ENCODE peak calls at places on chromosomes 3 and 15, in nine cellular contexts. S is H1, R is A549, C is GM12878, B is K562, I is WTC11, Y is SK-N-SH, H is HepG2, E is HCT116. M is an unnamed sample.

GRCh38 chr15:38558714-38559059 is 5.9 kb downstream of the RASGRP1 start:
- DNase-seq in R (no peak), B (no peak), E (no peak), S (no peak), H (no peak), Y (peak), C (no peak), I (no peak), M (no peak)

GRCh38 chr15:38252481-38253311 is at the start of gene SPRED1:
- DNase-seq in E (no peak), B (peak), I (peak), C (no peak), H (peak), R (no peak), Y (peak), S (no peak), M (peak)

GRCh38 chr15:63050737-63051700 is 8.5 kb downstream of the TPM1 start:
- DNase-seq in I (no peak), B (no peak), S (no peak), C (no peak), R (peak), E (no peak), Y (no peak), H (peak), M (no peak)

GRCh38 chr3:117589454-117589853 is 879.9 kb downstream of the TUSC7 start:
- DNase-seq in S (no peak), E (no peak), H (no peak), B (no peak), R (no peak), Y (no peak), C (no peak), I (no peak), M (no peak)

GRCh38 chr3:148158210-148158609 is 539.5 kb upstream of the AGTR1 start:
- DNase-seq in C (no peak), I (no peak), Y (no peak), B (no peak), H (no peak), S (no peak), E (no peak), R (peak), M (no peak)

GRCh38 chr3:126685493-126685892 is 18.5 kb upstream of the CHCHD6 start:
- DNase-seq in B (no peak), I (no peak), S (no peak), R (no peak), H (no peak), Y (no peak), C (no peak), E (no peak), M (no peak)

GRCh38 chr15:100250166-100250800 is 91.5 kb downstream of the ADAMTS17 start:
- DNase-seq in E (no peak), Y (no peak), I (no peak), C (no peak), S (no peak), B (no peak), H (no peak), R (no peak), M (no peak)

GRCh38 chr3:149542375-149543312 is 68.1 kb downstream of the TM4SF4 start:
- DNase-seq in I (no peak), R (peak), E (no peak), B (no peak), Y (no peak), C (no peak), H (no peak), S (no peak), M (no peak)

GRCh38 chr15:94119215-94119815 is 112.0 kb upstream of the MCTP2 start:
- DNase-seq in Y (no peak), I (peak), H (no peak), C (no peak), S (no peak), R (no peak), B (no peak), E (no peak), M (no peak)

GRCh38 chr3:141486416-141486734 is 452 bp upstream of the RASA2 start:
- DNase-seq in C (no peak), Y (no peak), H (peak), I (no peak), R (no peak), E (no peak), B (no peak), S (no peak), M (no peak)

GRCh38 chr3:153038779-153039178 is 123.2 kb upstream of the RAP2B start:
- DNase-seq in E (no peak), B (no peak), H (peak), R (peak), C (no peak), Y (no peak), S (no peak), I (no peak), M (no peak)

GRCh38 chr15:34055868-34056595 is 17.0 kb upstream of the AVEN start:
- DNase-seq in B (no peak), C (no peak), I (no peak), R (no peak), Y (no peak), E (no peak), H (no peak), S (no peak), M (no peak)

GRCh38 chr15:85636351-85636750 is 158.4 kb downstream of the KLHL25 start:
- DNase-seq in I (no peak), S (no peak), B (no peak), H (no peak), E (no peak), C (no peak), R (no peak), Y (no peak), M (no peak)

GRCh38 chr3:110799236-110799635 is 272.4 kb upstream of the NECTIN3 start:
- DNase-seq in C (no peak), Y (no peak), R (no peak), S (no peak), I (no peak), B (no peak), H (no peak), E (no peak), M (no peak)

GRCh38 chr3:33124638-33125037 is 10.8 kb downstream of the CRTAP start:
- DNase-seq in C (no peak), R (no peak), H (no peak), E (no peak), Y (no peak), I (no peak), S (no peak), B (no peak), M (no peak)

GRCh38 chr15:58487041-58487723 is 55.4 kb downstream of the LIPC start:
- DNase-seq in C (no peak), E (no peak), S (no peak), H (no peak), R (no peak), B (no peak), I (no peak), Y (no peak), M (no peak)

GRCh38 chr3:195003893-195004289 is 267.1 kb downstream of the XXYLT1 start:
- DNase-seq in B (no peak), H (no peak), C (no peak), E (no peak), Y (no peak), R (no peak), I (no peak), S (no peak), M (no peak)

GRCh38 chr3:45033799-45034198 is 7.7 kb downstream of the CLEC3B start:
- DNase-seq in I (no peak), S (no peak), C (no peak), H (no peak), R (no peak), E (no peak), Y (no peak), B (no peak), M (no peak)

GRCh38 chr15:56815247-56815646 is 81.9 kb upstream of the ZNF280D start:
- DNase-seq in B (no peak), Y (no peak), H (no peak), I (no peak), C (no peak), E (peak), S (no peak), R (no peak), M (peak)

GRCh38 chr15:65416845-65417416 is 5.8 kb downstream of the IGDCC4 start:
- DNase-seq in Y (no peak), B (no peak), R (peak), E (no peak), I (peak), C (no peak), H (no peak), S (no peak), M (no peak)

GRCh38 chr3:10981031-10981430 is 11.5 kb upstream of the SLC6A1 start:
- DNase-seq in B (no peak), S (no peak), Y (no peak), E (no peak), R (no peak), C (no peak), H (no peak), I (no peak), M (no peak)

GRCh38 chr3:60660026-60660425 is 591.2 kb downstream of the FHIT start:
- DNase-seq in C (no peak), I (no peak), Y (no peak), B (no peak), H (no peak), S (no peak), R (no peak), E (no peak), M (no peak)

GRCh38 chr15:98304366-98304765 is 343.9 kb downstream of the ARRDC4 start:
- DNase-seq in C (no peak), H (no peak), R (no peak), S (no peak), Y (no peak), B (no peak), I (no peak), E (no peak), M (no peak)

GRCh38 chr15:63727542-63727941 is 106.2 kb downstream of the HERC1 start:
- DNase-seq in B (no peak), I (no peak), H (no peak), E (no peak), Y (no peak), C (no peak), S (no peak), R (no peak), M (no peak)

GRCh38 chr15:45091581-45091980 is 22.4 kb downstream of the DUOX2 start:
- DNase-seq in I (no peak), B (no peak), H (no peak), C (no peak), S (no peak), R (no peak), E (no peak), Y (no peak), M (no peak)

GRCh38 chr3:119322021-119322522 is 27.9 kb downstream of the ARHGAP31 start:
- DNase-seq in C (no peak), B (no peak), I (no peak), R (no peak), E (no peak), S (no peak), H (no peak), Y (no peak), M (no peak)

GRCh38 chr3:9316881-9317341 is 45.9 kb upstream of the THUMPD3 start:
- DNase-seq in Y (no peak), H (no peak), E (no peak), I (peak), R (no peak), B (no peak), C (no peak), S (no peak), M (no peak)

GRCh38 chr3:196810963-196811581 is 56.6 kb upstream of the SENP5 start:
- DNase-seq in I (no peak), Y (no peak), R (no peak), B (no peak), H (no peak), E (no peak), C (no peak), S (no peak), M (no peak)

GRCh38 chr15:51186121-51186795 is 91.6 kb upstream of the TNFAIP8L3 start:
- DNase-seq in Y (no peak), B (no peak), I (no peak), C (no peak), H (no peak), R (no peak), S (no peak), E (no peak), M (no peak)

GRCh38 chr3:107297597-107297996 is 79.6 kb upstream of the CCDC54 start:
- DNase-seq in H (no peak), E (no peak), C (no peak), Y (no peak), S (no peak), I (no peak), B (no peak), R (no peak), M (no peak)

GRCh38 chr3:71879089-71879488 is 94.1 kb upstream of the PROK2 start:
- DNase-seq in C (no peak), S (no peak), Y (no peak), B (no peak), E (no peak), H (no peak), R (no peak), I (no peak), M (no peak)

GRCh38 chr15:45704329-45705249 is 69.8 kb downstream of the SQOR start:
- DNase-seq in B (no peak), R (no peak), S (no peak), Y (peak), I (peak), H (no peak), E (no peak), C (no peak), M (no peak)

GRCh38 chr3:152524198-152525140 is 255.7 kb downstream of the MBNL1 start:
- DNase-seq in C (no peak), H (peak), Y (peak), I (no peak), S (no peak), B (no peak), R (peak), E (peak), M (peak)

GRCh38 chr3:128503164-128503651 is 10.2 kb upstream of the GATA2 start:
- DNase-seq in I (no peak), S (no peak), B (no peak), R (peak), H (no peak), Y (no peak), C (no peak), E (no peak), M (no peak)

GRCh38 chr15:35305031-35305555 is 220.0 kb upstream of the NANOGP8 start:
- DNase-seq in S (no peak), Y (no peak), H (no peak), R (no peak), I (no peak), B (no peak), C (no peak), E (no peak), M (no peak)

DNA sequence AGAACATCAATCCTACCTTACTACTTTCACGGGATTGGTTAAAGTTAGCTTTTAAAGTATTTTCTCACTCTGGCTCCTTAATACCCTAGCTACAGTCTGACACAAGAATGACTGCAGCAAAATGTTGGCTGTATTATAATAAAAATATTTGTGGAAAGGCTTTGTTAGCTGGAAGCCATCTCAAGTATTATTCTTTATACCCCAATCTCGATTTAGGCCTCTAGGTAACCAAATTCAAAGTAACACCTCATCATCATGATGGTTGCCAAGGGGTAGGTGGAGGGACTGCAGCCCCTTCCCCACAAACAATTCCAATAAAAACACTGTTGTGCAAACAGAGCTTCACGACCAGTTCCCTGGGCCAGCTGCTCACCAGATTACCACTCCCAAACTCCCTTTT is 786 bp upstream of the GMPS start:
- DNase-seq in H (no peak), Y (peak), I (no peak), S (no peak), E (no peak), C (no peak), R (no peak), B (no peak), M (no peak)
- TF ChIP-seq MAX in H (no peak), Y (no peak), I (no peak), S (no peak), E (no peak), C (no peak), R (no peak), B (no peak), M (no peak)

GRCh38 chr15:40706121-40706520 is 11.1 kb downstream of the RAD51 start:
- DNase-seq in S (no peak), B (no peak), C (no peak), H (no peak), E (no peak), Y (no peak), R (no peak), I (no peak), M (no peak)

GRCh38 chr15:40697916-40698315 is 2.9 kb downstream of the RAD51 start:
- DNase-seq in B (no peak), Y (no peak), R (no peak), H (no peak), I (no peak), C (no peak), S (no peak), E (no peak), M (no peak)

GRCh38 chr15:40696228-40696627 is 1.3 kb downstream of the RAD51 start:
- DNase-seq in H (no peak), B (no peak), Y (no peak), I (no peak), S (no peak), C (no peak), E (no peak), R (no peak), M (peak)

DNA sequence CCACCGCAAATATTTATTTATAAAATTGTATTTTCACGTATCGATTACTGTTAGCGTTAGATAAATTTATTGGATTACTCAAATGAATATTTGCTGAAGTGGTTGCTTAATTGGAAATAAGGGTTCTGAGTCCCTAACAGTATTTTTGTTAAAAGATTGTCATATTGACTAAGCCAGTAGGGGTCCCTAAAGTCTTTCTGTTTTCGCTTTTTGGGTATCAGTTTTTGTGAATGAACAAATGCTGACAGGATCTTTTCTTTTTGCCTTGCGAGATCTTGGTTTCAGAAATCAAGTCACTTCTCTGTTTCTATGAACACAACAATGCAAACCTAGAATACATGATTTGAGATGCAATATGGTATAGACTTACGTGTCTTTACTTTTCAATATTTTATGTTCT is 7.1 kb downstream of the RAD51 start:
- DNase-seq in S (no peak), R (no peak), E (no peak), I (no peak), Y (peak), H (peak), B (no peak), C (no peak), M (peak)
- TF ChIP-seq CTCF in S (no peak), R (no peak), E (peak), I (no peak), Y (peak), H (no peak), B (peak), C (peak), M (no peak)

GRCh38 chr15:28081594-28081993 is 17.5 kb downstream of the OCA2 start:
- DNase-seq in I (no peak), E (no peak), Y (no peak), H (no peak), R (no peak), B (no peak), S (no peak), C (no peak), M (no peak)

GRCh38 chr15:28085489-28086174 is 13.5 kb downstream of the OCA2 start:
- DNase-seq in C (no peak), H (no peak), R (no peak), Y (no peak), S (no peak), B (no peak), E (no peak), I (no peak), M (no peak)

GRCh38 chr15:28082891-28083688 is 16.0 kb downstream of the OCA2 start:
- DNase-seq in S (no peak), E (no peak), B (no peak), Y (no peak), R (no peak), C (no peak), H (peak), I (no peak), M (no peak)

GRCh38 chr15:28084547-28084946 is 14.6 kb downstream of the OCA2 start:
- DNase-seq in R (peak), B (no peak), I (no peak), E (no peak), Y (no peak), H (no peak), C (no peak), S (no peak), M (no peak)

DNA sequence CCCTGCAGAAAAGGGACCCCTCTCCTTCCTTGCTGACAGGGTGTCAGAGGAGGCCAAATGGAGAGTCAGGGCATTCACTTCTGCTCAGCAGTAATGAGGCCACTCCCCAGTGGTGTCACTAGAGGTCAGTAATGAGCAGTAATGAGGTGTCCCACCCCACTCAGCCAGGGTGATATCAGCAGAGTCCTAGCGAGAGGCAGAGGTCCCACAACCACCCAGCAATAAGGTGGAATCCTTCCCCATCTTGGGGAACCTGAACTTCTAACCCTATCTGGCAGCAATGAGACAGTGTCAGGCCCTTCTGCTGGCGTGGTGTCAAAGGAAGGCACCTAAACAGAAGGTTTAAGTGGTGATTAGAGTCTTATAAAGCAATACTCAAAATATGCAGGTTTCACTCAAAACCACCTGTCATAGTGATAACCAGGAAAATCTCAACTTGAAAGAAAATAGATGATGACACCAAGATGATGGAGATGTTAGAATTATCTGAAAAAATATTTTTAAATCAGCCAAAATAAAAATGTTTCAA is 12.9 kb downstream of the OCA2 start:
- DNase-seq in S (no peak), I (peak), B (peak), H (peak), Y (peak), E (peak), C (peak), R (peak), M (peak)
- TF ChIP-seq MAX in S (no peak), I (no peak), B (no peak), H (no peak), Y (no peak), E (no peak), C (no peak), R (no peak), M (peak)

GRCh38 chr15:42403389-42403788 is 44.1 kb downstream of the CAPN3 start:
- DNase-seq in R (no peak), H (no peak), C (no peak), S (no peak), B (no peak), Y (no peak), I (no peak), E (no peak), M (no peak)
- TF ChIP-seq CTCF in R (no peak), H (no peak), C (no peak), S (no peak), B (no peak), Y (no peak), I (no peak), E (no peak), M (no peak)

DNA sequence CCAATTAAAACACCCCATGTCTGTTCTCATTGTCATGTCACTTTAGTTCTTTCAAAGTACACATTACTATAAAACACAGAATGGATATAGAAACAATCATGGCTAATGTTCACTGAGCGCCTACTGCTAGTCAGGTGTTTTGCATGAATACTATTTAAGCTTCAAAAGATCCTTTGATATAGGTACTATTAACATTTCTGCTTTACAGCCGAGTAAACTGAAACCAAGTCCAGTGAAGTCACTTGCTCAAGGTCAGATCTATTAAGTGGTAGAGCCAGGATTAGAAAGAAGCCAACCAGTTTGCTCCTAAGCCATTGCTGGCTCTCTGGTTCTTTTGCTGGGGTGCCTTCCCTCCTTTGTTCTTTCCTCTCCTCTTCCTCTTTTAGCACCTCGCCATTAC is 32.4 kb upstream of the NMNAT3 start:
- DNase-seq in B (no peak), C (no peak), I (no peak), E (no peak), Y (no peak), S (no peak), R (no peak), H (peak), M (no peak)
- TF ChIP-seq MAX in B (no peak), C (no peak), I (no peak), E (no peak), Y (no peak), S (no peak), R (no peak), H (no peak), M (no peak)

M was measured in NB4.